ENCODE peak calls at places on chromosome 15, in eight cellular contexts. One of them, this sample, is unnamed.

GRCh38 chr15:81097893-81098280 is 36.2 kb upstream of the CFAP161 start:
- DNase-seq in midbrain: no peak
- DNase-seq in kidney glomerular epithelial cell: no peak
- DNase-seq in naive B cell: no peak
- DNase-seq in AG08395: no peak
- DNase-seq in breast epithelium: no peak
- DNase-seq in amygdala: no peak
- DNase-seq in OCI-LY7: no peak
- DNase-seq in this sample: no peak

GRCh38 chr15:34039506-34040123 is 611 bp upstream of the AVEN start:
- DNase-seq in amygdala: no peak
- DNase-seq in OCI-LY7: peak; percentile 60
- DNase-seq in naive B cell: peak; percentile 19
- DNase-seq in kidney glomerular epithelial cell: no peak
- DNase-seq in midbrain: no peak
- DNase-seq in breast epithelium: no peak
- DNase-seq in AG08395: no peak
- DNase-seq in this sample: peak; percentile 17

GRCh38 chr15:90883971-90884718 is at the start of gene FES:
- DNase-seq in amygdala: peak; percentile 34
- DNase-seq in breast epithelium: no peak
- DNase-seq in AG08395: peak; percentile 36
- DNase-seq in OCI-LY7: no peak
- DNase-seq in midbrain: peak; percentile 18
- DNase-seq in kidney glomerular epithelial cell: no peak
- DNase-seq in naive B cell: peak; percentile 26
- DNase-seq in this sample: no peak

GRCh38 chr15:90947577-90948357 is 6.9 kb upstream of the RCCD1 start:
- DNase-seq in OCI-LY7: no peak
- DNase-seq in breast epithelium: no peak
- DNase-seq in AG08395: no peak
- DNase-seq in midbrain: no peak
- DNase-seq in amygdala: no peak
- DNase-seq in naive B cell: no peak
- DNase-seq in kidney glomerular epithelial cell: no peak
- DNase-seq in this sample: no peak

GRCh38 chr15:90876046-90876445 is 7.7 kb downstream of the FURIN start:
- DNase-seq in OCI-LY7: no peak
- DNase-seq in breast epithelium: no peak
- DNase-seq in midbrain: no peak
- DNase-seq in kidney glomerular epithelial cell: no peak
- DNase-seq in amygdala: no peak
- DNase-seq in naive B cell: no peak
- DNase-seq in AG08395: no peak
- DNase-seq in this sample: no peak

GRCh38 chr15:85725019-85725418 is 69.7 kb downstream of the KLHL25 start:
- DNase-seq in breast epithelium: no peak
- DNase-seq in AG08395: peak; percentile 25
- DNase-seq in midbrain: no peak
- DNase-seq in kidney glomerular epithelial cell: no peak
- DNase-seq in OCI-LY7: no peak
- DNase-seq in amygdala: no peak
- DNase-seq in naive B cell: no peak
- DNase-seq in this sample: no peak

GRCh38 chr15:74835312-74835823 is 7.6 kb downstream of the ULK3 start:
- DNase-seq in AG08395: peak; percentile 76
- DNase-seq in breast epithelium: no peak
- DNase-seq in naive B cell: peak; percentile 18
- DNase-seq in midbrain: peak; percentile 28
- DNase-seq in kidney glomerular epithelial cell: no peak
- DNase-seq in OCI-LY7: peak; percentile 53
- DNase-seq in amygdala: no peak
- DNase-seq in this sample: no peak

GRCh38 chr15:57149196-57149595 is 227.1 kb upstream of the CGNL1 start:
- DNase-seq in amygdala: no peak
- DNase-seq in naive B cell: no peak
- DNase-seq in midbrain: no peak
- DNase-seq in breast epithelium: no peak
- DNase-seq in OCI-LY7: no peak
- DNase-seq in AG08395: no peak
- DNase-seq in kidney glomerular epithelial cell: peak; percentile 13
- DNase-seq in this sample: no peak

GRCh38 chr15:66046751-66047150 is 177.5 kb downstream of the RAB11A start:
- DNase-seq in kidney glomerular epithelial cell: no peak
- DNase-seq in AG08395: no peak
- DNase-seq in midbrain: no peak
- DNase-seq in OCI-LY7: peak; percentile 14
- DNase-seq in naive B cell: no peak
- DNase-seq in breast epithelium: no peak
- DNase-seq in amygdala: no peak
- DNase-seq in this sample: no peak

GRCh38 chr15:59174846-59175831 is 31.5 kb upstream of the LDHAL6B start:
- DNase-seq in midbrain: peak; percentile 78
- DNase-seq in OCI-LY7: peak; percentile 71
- DNase-seq in breast epithelium: no peak
- DNase-seq in naive B cell: peak; percentile 4
- DNase-seq in AG08395: peak; percentile 64
- DNase-seq in amygdala: peak; percentile 57
- DNase-seq in kidney glomerular epithelial cell: peak; percentile 77
- DNase-seq in this sample: peak; percentile 80

GRCh38 chr15:91855241-91855640 is 1.7 kb downstream of the SLCO3A1 start:
- DNase-seq in midbrain: no peak
- DNase-seq in breast epithelium: no peak
- DNase-seq in OCI-LY7: peak; percentile 33
- DNase-seq in naive B cell: no peak
- DNase-seq in kidney glomerular epithelial cell: no peak
- DNase-seq in amygdala: no peak
- DNase-seq in AG08395: no peak
- DNase-seq in this sample: no peak

GRCh38 chr15:81297147-81297572 is 26.8 kb downstream of the STARD5 start:
- DNase-seq in midbrain: no peak
- DNase-seq in naive B cell: no peak
- DNase-seq in amygdala: no peak
- DNase-seq in OCI-LY7: no peak
- DNase-seq in breast epithelium: no peak
- DNase-seq in AG08395: peak; percentile 76
- DNase-seq in kidney glomerular epithelial cell: peak; percentile 4
- DNase-seq in this sample: no peak

GRCh38 chr15:68504721-68505090 is 72.7 kb upstream of the ITGA11 start:
- DNase-seq in OCI-LY7: no peak
- DNase-seq in kidney glomerular epithelial cell: no peak
- DNase-seq in midbrain: no peak
- DNase-seq in amygdala: no peak
- DNase-seq in naive B cell: no peak
- DNase-seq in breast epithelium: no peak
- DNase-seq in AG08395: no peak
- DNase-seq in this sample: no peak

GRCh38 chr15:92810418-92811138 is 89.5 kb upstream of the CHD2 start:
- DNase-seq in kidney glomerular epithelial cell: peak; percentile 83
- DNase-seq in OCI-LY7: peak; percentile 91
- DNase-seq in naive B cell: no peak
- DNase-seq in amygdala: peak; percentile 31
- DNase-seq in midbrain: peak; percentile 62
- DNase-seq in AG08395: peak; percentile 34
- DNase-seq in breast epithelium: peak; percentile 69
- DNase-seq in this sample: no peak

GRCh38 chr15:78212546-78213424 is 21.6 kb downstream of the ACSBG1 start:
- DNase-seq in AG08395: peak; percentile 92
- DNase-seq in amygdala: peak; percentile 22
- DNase-seq in OCI-LY7: no peak
- DNase-seq in midbrain: no peak
- DNase-seq in breast epithelium: no peak
- DNase-seq in kidney glomerular epithelial cell: peak; percentile 55
- DNase-seq in naive B cell: no peak
- DNase-seq in this sample: peak; percentile 60

GRCh38 chr15:58469432-58470353 is 37.9 kb downstream of the LIPC start:
- DNase-seq in amygdala: no peak
- DNase-seq in kidney glomerular epithelial cell: peak; percentile 100
- DNase-seq in AG08395: peak; percentile 54
- DNase-seq in midbrain: no peak
- DNase-seq in breast epithelium: no peak
- DNase-seq in naive B cell: no peak
- DNase-seq in OCI-LY7: no peak
- DNase-seq in this sample: no peak

GRCh38 chr15:40872791-40873526 is 1.1 kb downstream of the RHOV start:
- DNase-seq in OCI-LY7: no peak
- DNase-seq in naive B cell: no peak
- DNase-seq in breast epithelium: no peak
- DNase-seq in amygdala: no peak
- DNase-seq in kidney glomerular epithelial cell: no peak
- DNase-seq in midbrain: no peak
- DNase-seq in AG08395: no peak
- DNase-seq in this sample: no peak

GRCh38 chr15:31300208-31300661 is 26.4 kb upstream of the KLF13 start:
- DNase-seq in naive B cell: no peak
- DNase-seq in kidney glomerular epithelial cell: no peak
- DNase-seq in breast epithelium: no peak
- DNase-seq in OCI-LY7: no peak
- DNase-seq in AG08395: no peak
- DNase-seq in midbrain: peak; percentile 92
- DNase-seq in amygdala: peak; percentile 91
- DNase-seq in this sample: peak; percentile 98

GRCh38 chr15:57415559-57415958 is 39.3 kb downstream of the CGNL1 start:
- DNase-seq in naive B cell: no peak
- DNase-seq in OCI-LY7: no peak
- DNase-seq in midbrain: no peak
- DNase-seq in kidney glomerular epithelial cell: no peak
- DNase-seq in breast epithelium: no peak
- DNase-seq in AG08395: no peak
- DNase-seq in amygdala: no peak
- DNase-seq in this sample: no peak

GRCh38 chr15:40439461-40440299 is 1.1 kb upstream of the BAHD1 start:
- DNase-seq in amygdala: peak; percentile 23
- DNase-seq in kidney glomerular epithelial cell: peak; percentile 22
- DNase-seq in naive B cell: peak; percentile 26
- DNase-seq in breast epithelium: peak; percentile 56
- DNase-seq in midbrain: no peak
- DNase-seq in OCI-LY7: peak; percentile 20
- DNase-seq in AG08395: peak; percentile 50
- DNase-seq in this sample: no peak

GRCh38 chr15:90001683-90002427 is 731 bp downstream of the ZNF710 start:
- DNase-seq in kidney glomerular epithelial cell: peak; percentile 8
- DNase-seq in amygdala: peak; percentile 51
- DNase-seq in AG08395: peak; percentile 59
- DNase-seq in breast epithelium: peak; percentile 43
- DNase-seq in naive B cell: peak; percentile 57
- DNase-seq in midbrain: peak; percentile 49
- DNase-seq in OCI-LY7: peak; percentile 57
- DNase-seq in this sample: peak; percentile 55

GRCh38 chr15:100116416-100117190 is 225.2 kb downstream of the ADAMTS17 start:
- DNase-seq in AG08395: no peak
- DNase-seq in OCI-LY7: peak; percentile 22
- DNase-seq in kidney glomerular epithelial cell: no peak
- DNase-seq in naive B cell: no peak
- DNase-seq in breast epithelium: no peak
- DNase-seq in midbrain: no peak
- DNase-seq in amygdala: peak; percentile 12
- DNase-seq in this sample: no peak

GRCh38 chr15:67170143-67170885 is 84.1 kb downstream of the AAGAB start:
- DNase-seq in breast epithelium: no peak
- DNase-seq in AG08395: no peak
- DNase-seq in naive B cell: no peak
- DNase-seq in amygdala: no peak
- DNase-seq in kidney glomerular epithelial cell: no peak
- DNase-seq in midbrain: no peak
- DNase-seq in OCI-LY7: no peak
- DNase-seq in this sample: no peak

GRCh38 chr15:52295421-52295991 is at the start of gene MYO5C:
- DNase-seq in amygdala: no peak
- DNase-seq in midbrain: peak; percentile 11
- DNase-seq in naive B cell: peak; percentile 24
- DNase-seq in kidney glomerular epithelial cell: peak; percentile 31
- DNase-seq in OCI-LY7: no peak
- DNase-seq in breast epithelium: peak; percentile 85
- DNase-seq in AG08395: no peak
- DNase-seq in this sample: no peak

GRCh38 chr15:70974004-70974832 is 81.6 kb downstream of the LRRC49 start:
- DNase-seq in OCI-LY7: peak; percentile 7
- DNase-seq in breast epithelium: no peak
- DNase-seq in kidney glomerular epithelial cell: peak; percentile 30
- DNase-seq in AG08395: peak; percentile 40
- DNase-seq in naive B cell: no peak
- DNase-seq in midbrain: no peak
- DNase-seq in amygdala: no peak
- DNase-seq in this sample: peak; percentile 0

GRCh38 chr15:31078461-31078860 is 23.1 kb downstream of the TRPM1 start:
- DNase-seq in kidney glomerular epithelial cell: no peak
- DNase-seq in midbrain: no peak
- DNase-seq in naive B cell: no peak
- DNase-seq in breast epithelium: no peak
- DNase-seq in AG08395: no peak
- DNase-seq in amygdala: no peak
- DNase-seq in OCI-LY7: no peak
- DNase-seq in this sample: no peak

GRCh38 chr15:33994005-33994615 is 25.8 kb downstream of the CHRM5 start:
- DNase-seq in kidney glomerular epithelial cell: no peak
- DNase-seq in breast epithelium: no peak
- DNase-seq in OCI-LY7: peak; percentile 39
- DNase-seq in naive B cell: no peak
- DNase-seq in midbrain: no peak
- DNase-seq in AG08395: no peak
- DNase-seq in amygdala: no peak
- DNase-seq in this sample: no peak

GRCh38 chr15:45183511-45183910 is 4.3 kb downstream of the SHF start:
- DNase-seq in OCI-LY7: no peak
- DNase-seq in kidney glomerular epithelial cell: no peak
- DNase-seq in naive B cell: no peak
- DNase-seq in breast epithelium: no peak
- DNase-seq in AG08395: no peak
- DNase-seq in amygdala: no peak
- DNase-seq in midbrain: no peak
- DNase-seq in this sample: no peak

GRCh38 chr15:73079570-73079969 is 27.3 kb downstream of the NEO1 start:
- DNase-seq in midbrain: no peak
- DNase-seq in kidney glomerular epithelial cell: no peak
- DNase-seq in amygdala: no peak
- DNase-seq in breast epithelium: no peak
- DNase-seq in OCI-LY7: no peak
- DNase-seq in AG08395: no peak
- DNase-seq in naive B cell: no peak
- DNase-seq in this sample: no peak

GRCh38 chr15:49145651-49146609 is 9.5 kb downstream of the COPS2 start:
- DNase-seq in naive B cell: peak; percentile 24
- DNase-seq in midbrain: peak; percentile 77
- DNase-seq in breast epithelium: no peak
- DNase-seq in amygdala: peak; percentile 4
- DNase-seq in OCI-LY7: peak; percentile 49
- DNase-seq in kidney glomerular epithelial cell: peak; percentile 41
- DNase-seq in AG08395: peak; percentile 42
- DNase-seq in this sample: peak; percentile 80

GRCh38 chr15:101001056-101001455 is 81.9 kb downstream of the LRRK1 start:
- DNase-seq in breast epithelium: no peak
- DNase-seq in midbrain: no peak
- DNase-seq in kidney glomerular epithelial cell: no peak
- DNase-seq in amygdala: no peak
- DNase-seq in OCI-LY7: no peak
- DNase-seq in naive B cell: no peak
- DNase-seq in AG08395: no peak
- DNase-seq in this sample: no peak

GRCh38 chr15:89089316-89090230 is 1.3 kb downstream of the ABHD2 start:
- DNase-seq in midbrain: no peak
- DNase-seq in breast epithelium: no peak
- DNase-seq in naive B cell: no peak
- DNase-seq in kidney glomerular epithelial cell: no peak
- DNase-seq in OCI-LY7: no peak
- DNase-seq in AG08395: no peak
- DNase-seq in amygdala: no peak
- DNase-seq in this sample: no peak

GRCh38 chr15:38069001-38069400 is 134.6 kb downstream of the TMCO5A start:
- DNase-seq in naive B cell: no peak
- DNase-seq in breast epithelium: no peak
- DNase-seq in kidney glomerular epithelial cell: peak; percentile 63
- DNase-seq in AG08395: peak; percentile 69
- DNase-seq in amygdala: no peak
- DNase-seq in midbrain: no peak
- DNase-seq in OCI-LY7: peak; percentile 66
- DNase-seq in this sample: peak; percentile 41

GRCh38 chr15:37758412-37758811 is 176.0 kb upstream of the TMCO5A start:
- DNase-seq in AG08395: no peak
- DNase-seq in amygdala: no peak
- DNase-seq in breast epithelium: no peak
- DNase-seq in OCI-LY7: no peak
- DNase-seq in midbrain: no peak
- DNase-seq in naive B cell: no peak
- DNase-seq in kidney glomerular epithelial cell: no peak
- DNase-seq in this sample: no peak

This sample was measured in globus pallidus.